ENCODE peak calls at places on chromosomes 2 and 18, in five cellular contexts. One of them, this sample, is unnamed.

GRCh38 chr2:203061346-203061745 is 46.7 kb downstream of the NBEAL1 start:
- DNase-seq in astrocyte of the cerebellum: peak; percentile 67
- DNase-seq in BE2C: no peak
- DNase-seq in sigmoid colon: no peak
- DNase-seq in fibroblast of mammary gland: peak; percentile 30
- DNase-seq in this sample: peak; percentile 81

GRCh38 chr18:61502472-61502871 is 169.2 kb downstream of the CDH20 start:
- DNase-seq in astrocyte of the cerebellum: peak; percentile 50
- DNase-seq in BE2C: peak; percentile 28
- DNase-seq in sigmoid colon: no peak
- DNase-seq in fibroblast of mammary gland: peak; percentile 71
- DNase-seq in this sample: peak; percentile 14

GRCh38 chr18:44093253-44093652 is 587.4 kb upstream of the SETBP1 start:
- DNase-seq in astrocyte of the cerebellum: peak; percentile 48
- DNase-seq in BE2C: no peak
- DNase-seq in sigmoid colon: no peak
- DNase-seq in fibroblast of mammary gland: peak; percentile 8
- DNase-seq in this sample: no peak

GRCh38 chr18:6747646-6748045 is 18.1 kb downstream of the ARHGAP28 start:
- DNase-seq in astrocyte of the cerebellum: peak; percentile 94
- DNase-seq in BE2C: no peak
- DNase-seq in sigmoid colon: no peak
- DNase-seq in fibroblast of mammary gland: peak; percentile 99
- DNase-seq in this sample: peak; percentile 87

GRCh38 chr2:74041182-74041581 is 56.5 kb downstream of the TET3 start:
- DNase-seq in astrocyte of the cerebellum: no peak
- DNase-seq in BE2C: no peak
- DNase-seq in sigmoid colon: no peak
- DNase-seq in fibroblast of mammary gland: no peak
- DNase-seq in this sample: no peak

GRCh38 chr18:13811993-13812392 is 12.0 kb upstream of the MC5R start:
- DNase-seq in astrocyte of the cerebellum: no peak
- DNase-seq in BE2C: no peak
- DNase-seq in sigmoid colon: no peak
- DNase-seq in fibroblast of mammary gland: no peak
- DNase-seq in this sample: no peak

GRCh38 chr2:209876211-209876610 is 104.6 kb downstream of the UNC80 start:
- DNase-seq in astrocyte of the cerebellum: no peak
- DNase-seq in BE2C: no peak
- DNase-seq in sigmoid colon: no peak
- DNase-seq in fibroblast of mammary gland: no peak
- DNase-seq in this sample: no peak

GRCh38 chr2:179842498-179843153 is 18.8 kb downstream of the ZNF385B start:
- DNase-seq in astrocyte of the cerebellum: peak; percentile 19
- DNase-seq in BE2C: peak; percentile 48
- DNase-seq in sigmoid colon: no peak
- DNase-seq in fibroblast of mammary gland: peak; percentile 8
- DNase-seq in this sample: no peak

GRCh38 chr2:12856934-12857660 is 140.4 kb downstream of the TRIB2 start:
- DNase-seq in astrocyte of the cerebellum: peak; percentile 74
- DNase-seq in BE2C: no peak
- DNase-seq in sigmoid colon: no peak
- DNase-seq in fibroblast of mammary gland: peak; percentile 59
- DNase-seq in this sample: peak; percentile 58

GRCh38 chr2:45128580-45128997 is 119.3 kb upstream of the SIX2 start:
- DNase-seq in astrocyte of the cerebellum: peak; percentile 80
- DNase-seq in BE2C: peak; percentile 69
- DNase-seq in sigmoid colon: no peak
- DNase-seq in fibroblast of mammary gland: peak; percentile 99
- DNase-seq in this sample: peak; percentile 86
- TF ChIP-seq CTCF in astrocyte of the cerebellum: no peak
- TF ChIP-seq CTCF in BE2C: peak; percentile 8
- TF ChIP-seq CTCF in sigmoid colon: no peak
- TF ChIP-seq CTCF in fibroblast of mammary gland: peak; percentile 13
- TF ChIP-seq CTCF in this sample: peak; percentile 10

GRCh38 chr2:181891966-181892794 is 650 bp downstream of the ITPRID2 start:
- DNase-seq in astrocyte of the cerebellum: no peak
- DNase-seq in BE2C: peak; percentile 54
- DNase-seq in sigmoid colon: peak; percentile 86
- DNase-seq in fibroblast of mammary gland: peak; percentile 45
- DNase-seq in this sample: no peak
- TF ChIP-seq CTCF in astrocyte of the cerebellum: no peak
- TF ChIP-seq CTCF in BE2C: no peak
- TF ChIP-seq CTCF in sigmoid colon: no peak
- TF ChIP-seq CTCF in fibroblast of mammary gland: peak; percentile 2
- TF ChIP-seq CTCF in this sample: peak; percentile 21

GRCh38 chr2:176001281-176001902 is 675 bp downstream of the LNPK start:
- DNase-seq in astrocyte of the cerebellum: no peak
- DNase-seq in BE2C: peak; percentile 44
- DNase-seq in sigmoid colon: peak; percentile 73
- DNase-seq in fibroblast of mammary gland: peak; percentile 67
- DNase-seq in this sample: no peak

GRCh38 chr2:175999283-175999819 is 2.7 kb downstream of the LNPK start:
- DNase-seq in astrocyte of the cerebellum: no peak
- DNase-seq in BE2C: no peak
- DNase-seq in sigmoid colon: no peak
- DNase-seq in fibroblast of mammary gland: peak; percentile 33
- DNase-seq in this sample: no peak

GRCh38 chr2:176003958-176004357 is 1.9 kb upstream of the LNPK start:
- DNase-seq in astrocyte of the cerebellum: no peak
- DNase-seq in BE2C: no peak
- DNase-seq in sigmoid colon: no peak
- DNase-seq in fibroblast of mammary gland: no peak
- DNase-seq in this sample: no peak

GRCh38 chr2:176002684-176003225 is 688 bp upstream of the LNPK start:
- DNase-seq in astrocyte of the cerebellum: no peak
- DNase-seq in BE2C: no peak
- DNase-seq in sigmoid colon: peak; percentile 71
- DNase-seq in fibroblast of mammary gland: peak; percentile 47
- DNase-seq in this sample: no peak

DNA sequence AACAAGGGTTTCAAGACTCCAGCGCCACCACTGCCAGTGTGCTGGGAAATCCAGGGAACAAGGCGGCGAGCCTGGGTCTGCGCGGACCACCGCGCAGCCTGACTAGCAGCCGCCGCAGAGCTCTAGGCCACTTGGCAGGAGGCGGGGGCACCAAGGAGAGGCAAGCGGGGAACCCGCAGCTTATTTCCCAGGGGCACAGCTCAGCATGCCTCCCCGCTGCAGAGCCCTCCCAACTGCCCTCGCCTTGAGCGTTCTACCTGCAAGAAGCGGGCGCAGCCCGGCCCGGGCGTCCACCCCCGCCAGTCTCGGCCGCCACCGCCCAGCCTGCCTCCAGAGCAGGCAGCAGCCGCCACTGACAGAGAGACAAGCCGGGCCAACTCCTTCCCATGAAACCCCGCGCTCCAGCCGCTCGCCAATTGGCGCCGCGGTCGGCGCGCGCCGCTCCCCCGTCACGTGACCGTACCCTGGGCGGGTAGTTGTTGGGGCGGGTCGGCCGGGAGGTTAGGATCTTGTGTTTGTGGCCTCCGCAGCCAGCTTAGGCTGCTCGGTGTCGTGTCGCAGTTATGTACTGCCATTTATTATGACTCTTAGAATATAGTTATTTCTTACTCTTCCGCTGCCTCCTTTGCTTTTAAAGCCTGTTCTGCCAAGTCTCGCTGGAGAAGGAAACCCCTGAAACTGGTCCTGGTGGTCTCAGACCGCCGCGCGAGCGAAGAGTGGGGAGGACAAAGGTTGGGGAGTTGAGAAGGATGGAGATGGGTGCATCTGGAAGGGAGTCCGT is at the start of gene LNPK:
- DNase-seq in astrocyte of the cerebellum: peak; percentile 36
- DNase-seq in BE2C: peak; percentile 90
- DNase-seq in sigmoid colon: peak; percentile 96
- DNase-seq in fibroblast of mammary gland: peak; percentile 83
- DNase-seq in this sample: no peak
- TF ChIP-seq CTCF in astrocyte of the cerebellum: no peak
- TF ChIP-seq CTCF in BE2C: no peak
- TF ChIP-seq CTCF in sigmoid colon: no peak
- TF ChIP-seq CTCF in fibroblast of mammary gland: no peak
- TF ChIP-seq CTCF in this sample: no peak

GRCh38 chr2:100228967-100229366 is 86.6 kb upstream of the AFF3 start:
- DNase-seq in astrocyte of the cerebellum: no peak
- DNase-seq in BE2C: no peak
- DNase-seq in sigmoid colon: no peak
- DNase-seq in fibroblast of mammary gland: no peak
- DNase-seq in this sample: no peak
- TF ChIP-seq CTCF in astrocyte of the cerebellum: no peak
- TF ChIP-seq CTCF in BE2C: no peak
- TF ChIP-seq CTCF in sigmoid colon: no peak
- TF ChIP-seq CTCF in fibroblast of mammary gland: no peak
- TF ChIP-seq CTCF in this sample: no peak

This sample was measured in AG04449.